ENCODE peak calls at places on chromosomes 5 and 9, in five cellular contexts. D is K562, W is HepG2, N is NT2/D1, F is HCT116. S is an unnamed sample.

GRCh38 chr9:2241875-2242741 is 227.0 kb downstream of the SMARCA2 start:
- DNase-seq in D (peak; percentile 75), W (peak; percentile 51), N (peak; percentile 93), F (peak; percentile 83), S (peak; percentile 86)

GRCh38 chr9:94097788-94098413 is 13.6 kb downstream of the PTPDC1 start:
- DNase-seq in D (no peak), W (no peak), N (no peak), F (peak; percentile 75), S (no peak)

GRCh38 chr5:150139334-150139733 is 16.3 kb downstream of the PDGFRB start:
- DNase-seq in D (no peak), W (no peak), N (no peak), F (no peak), S (no peak)

GRCh38 chr5:174724484-174725260 is at the start of gene MSX2:
- DNase-seq in D (peak; percentile 67), W (no peak), N (peak; percentile 80), F (peak; percentile 80), S (peak; percentile 97)

GRCh38 chr9:134034215-134035040 is 9.1 kb downstream of the BRD3OS start:
- DNase-seq in D (no peak), W (no peak), N (no peak), F (no peak), S (no peak)

GRCh38 chr5:150180241-150181027 is 9.4 kb upstream of the SLC6A7 start:
- DNase-seq in D (no peak), W (no peak), N (no peak), F (no peak), S (no peak)

GRCh38 chr5:89951876-89952275 is 457.7 kb downstream of the CETN3 start:
- DNase-seq in D (no peak), W (no peak), N (no peak), F (no peak), S (no peak)

GRCh38 chr5:9947231-9947693 is 302.4 kb downstream of the ATPSCKMT start:
- DNase-seq in D (no peak), W (no peak), N (no peak), F (no peak), S (no peak)

GRCh38 chr5:64210866-64211265 is 45.2 kb downstream of the RNF180 start:
- DNase-seq in D (no peak), W (no peak), N (no peak), F (no peak), S (no peak)

GRCh38 chr9:16262467-16263261 is 607.8 kb downstream of the BNC2 start:
- DNase-seq in D (no peak), W (no peak), N (no peak), F (no peak), S (no peak)

GRCh38 chr5:108324886-108325285 is 57.0 kb downstream of the FBXL17 start:
- DNase-seq in D (no peak), W (peak; percentile 55), N (no peak), F (no peak), S (no peak)

GRCh38 chr5:50606179-50606578 is 60.3 kb upstream of the PARP8 start:
- DNase-seq in D (no peak), W (no peak), N (no peak), F (no peak), S (no peak)

GRCh38 chr5:124411089-124411488 is 335.4 kb downstream of the ZNF608 start:
- DNase-seq in D (no peak), W (no peak), N (no peak), F (no peak), S (no peak)

GRCh38 chr5:88883059-88883565 is at the start of gene MEF2C:
- DNase-seq in D (peak; percentile 89), W (no peak), N (no peak), F (peak; percentile 56), S (peak; percentile 80)

GRCh38 chr5:56303511-56303910 is 70.4 kb upstream of the ANKRD55 start:
- DNase-seq in D (peak; percentile 27), W (no peak), N (no peak), F (no peak), S (no peak)

GRCh38 chr9:25472681-25473080 is 205.6 kb downstream of the TUSC1 start:
- DNase-seq in D (no peak), W (no peak), N (no peak), F (no peak), S (no peak)

GRCh38 chr9:124663046-124663961 is 107.8 kb downstream of the NR6A1 start:
- DNase-seq in D (no peak), W (no peak), N (no peak), F (no peak), S (no peak)
- TF ChIP-seq YY1 in D (no peak), W (no peak), N (no peak), F (no peak), S (no peak)

DNA sequence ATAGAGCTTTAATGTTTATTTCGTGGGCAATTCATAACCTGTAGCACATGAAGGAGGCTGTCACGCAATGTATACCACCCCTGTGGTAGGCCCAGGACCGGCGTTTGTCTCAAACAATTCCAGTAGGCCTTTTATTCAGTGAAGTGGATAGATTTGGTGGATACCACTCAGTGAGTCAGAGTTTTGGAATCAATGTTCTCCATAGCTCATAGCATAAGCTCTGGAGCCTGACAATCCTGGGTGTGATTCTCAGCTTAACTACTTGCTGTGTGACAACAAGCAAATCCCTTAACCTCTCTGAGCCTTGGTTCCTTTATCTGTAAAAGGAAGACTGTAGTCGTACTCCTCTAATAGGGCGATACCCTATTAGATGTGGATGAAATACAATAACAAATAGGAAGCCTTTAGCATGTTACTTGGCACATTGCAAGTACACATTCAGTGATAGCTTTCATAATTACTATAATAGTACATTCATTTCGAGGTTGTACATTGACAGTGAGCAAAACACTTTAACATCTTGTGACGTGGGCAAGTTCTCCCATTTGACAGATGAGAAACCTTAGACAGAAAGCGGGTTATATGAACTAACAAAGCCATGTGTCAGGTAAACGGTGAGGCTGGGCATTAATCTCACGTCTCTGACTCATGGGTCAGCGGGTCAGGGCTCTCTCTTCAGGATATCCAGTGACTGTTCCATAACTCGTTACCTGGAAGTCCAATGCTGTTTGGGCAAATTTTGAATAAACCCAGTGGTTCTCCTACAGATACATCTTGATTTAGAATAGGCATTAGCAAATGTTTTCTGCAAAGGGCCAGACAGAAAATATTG is 130.8 kb downstream of the C9orf152 start:
- DNase-seq in D (no peak), W (no peak), N (no peak), F (no peak), S (no peak)
- TF ChIP-seq YY1 in D (no peak), W (no peak), N (no peak), F (no peak), S (no peak)

DNA sequence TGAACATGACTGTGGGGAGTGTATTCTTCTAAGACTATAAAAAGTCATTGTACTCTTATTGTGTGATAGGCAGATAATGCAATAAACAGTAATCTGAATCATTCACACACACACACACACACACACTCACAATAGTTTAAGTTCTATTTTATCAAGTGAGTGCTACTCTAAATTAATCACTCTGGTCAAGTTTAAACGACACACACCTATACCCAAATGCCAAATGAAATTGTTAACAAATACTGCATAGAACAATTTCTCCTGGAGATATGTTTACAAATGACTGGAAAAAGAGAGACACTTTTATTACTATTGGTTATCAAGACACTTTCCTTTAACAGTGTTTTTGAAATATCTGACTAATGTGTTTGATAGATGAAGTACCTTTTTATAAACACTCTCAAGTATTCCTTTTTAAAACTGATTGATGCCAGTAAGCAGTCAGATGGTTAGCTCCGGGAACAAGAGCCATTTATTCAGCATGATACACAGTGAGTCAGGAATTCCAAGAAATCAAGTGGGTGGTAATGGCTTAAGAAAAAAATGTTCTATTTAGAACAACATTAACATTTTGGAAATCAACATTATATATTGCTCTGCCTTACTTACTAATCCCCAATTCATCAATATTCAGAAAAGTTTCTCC is 521.6 kb upstream of the ST8SIA4 start:
- DNase-seq in D (no peak), W (no peak), N (no peak), F (peak; percentile 10), S (no peak)
- TF ChIP-seq YY1 in D (no peak), W (no peak), N (no peak), F (no peak), S (no peak)

GRCh38 chr5:73820321-73820720 is 194.3 kb downstream of the ARHGEF28 start:
- DNase-seq in D (no peak), W (no peak), N (no peak), F (no peak), S (no peak)
- TF ChIP-seq YY1 in D (no peak), W (no peak), N (no peak), F (no peak), S (no peak)

DNA sequence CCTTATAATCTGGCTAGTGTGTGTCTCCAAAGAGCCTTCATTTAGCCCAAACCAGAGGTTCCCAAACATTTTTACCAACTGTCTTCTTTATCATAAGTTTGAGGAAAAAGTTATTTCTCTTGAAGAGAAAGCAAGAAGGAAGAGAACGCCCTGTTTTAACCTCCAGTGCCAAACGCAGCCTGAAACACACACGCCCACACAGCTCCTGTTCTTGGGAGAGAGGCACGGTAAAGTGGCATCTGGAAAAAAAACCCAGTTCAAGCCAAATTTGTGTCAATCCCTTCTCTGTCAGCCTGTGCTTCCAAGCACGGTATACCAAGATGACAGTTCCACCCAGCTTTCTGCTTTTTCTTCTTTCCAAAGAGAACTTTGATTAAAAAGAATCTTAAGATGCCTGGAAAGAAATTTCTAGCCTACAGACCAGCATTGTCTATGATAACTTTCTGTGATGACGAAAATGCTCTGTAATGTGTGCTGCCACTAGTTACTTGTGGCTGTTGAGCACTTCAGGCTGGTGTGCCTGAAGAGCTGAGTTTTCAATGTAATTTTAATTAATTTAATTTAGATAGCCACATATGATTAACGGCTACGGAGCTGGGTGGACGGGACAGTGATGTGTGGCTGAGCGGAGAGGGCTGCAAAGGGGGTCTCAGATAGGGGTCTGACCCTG is 62.3 kb downstream of the ACER2 start:
- DNase-seq in D (no peak), W (no peak), N (no peak), F (no peak), S (no peak)
- TF ChIP-seq YY1 in D (no peak), W (no peak), N (no peak), F (no peak), S (no peak)